ENCODE peak calls at places on chromosomes 12 and 14, in four cellular contexts. C is ELF-1; A is activated CD4-positive, CD25-positive, alpha-beta regulatory T cell; K is stimulated activated effector memory CD8-positive, alpha-beta T cell treated with anti-CD3 and anti-CD28 coated beads, Interleukin-12 subunit alpha, Interleukin-12 subunit beta, amount 100 ng/mL, for 72 hours. S is an unnamed sample.
A peak's percentile ranks its signal among the peaks of the same experiment; 100 is the strongest.

GRCh38 chr14:99055816-99056215 is 216.2 kb downstream of the BCL11B start:
- DNase-seq in C (no peak), K (peak; percentile 64), A (no peak), S (no peak)

GRCh38 chr14:93984987-93985410 is 8.6 kb upstream of the ASB2 start:
- DNase-seq in K (no peak), C (peak; percentile 58), A (no peak), S (no peak)

GRCh38 chr12:106051853-106052531 is 86.8 kb downstream of the NUAK1 start:
- DNase-seq in A (no peak), K (no peak), C (no peak), S (no peak)

GRCh38 chr14:30921788-30922187 is 47.4 kb downstream of the COCH start:
- DNase-seq in A (no peak), C (no peak), K (no peak), S (no peak)

GRCh38 chr12:1587927-1588573 is 6.3 kb downstream of the FBXL14 start:
- DNase-seq in A (no peak), C (peak; percentile 46), K (no peak), S (peak; percentile 24)

GRCh38 chr12:49051777-49052438 is 8.7 kb downstream of the KMT2D start:
- DNase-seq in C (no peak), A (no peak), K (no peak), S (no peak)

GRCh38 chr14:57930241-57930975 is 64.5 kb upstream of the SLC35F4 start:
- DNase-seq in C (no peak), K (no peak), A (no peak), S (no peak)

GRCh38 chr14:69979882-69980281 is 100.7 kb downstream of the SMOC1 start:
- DNase-seq in A (no peak), C (no peak), K (no peak), S (no peak)

GRCh38 chr14:103134919-103135318 is 11.7 kb downstream of the TNFAIP2 start:
- DNase-seq in C (no peak), A (no peak), K (no peak), S (no peak)

GRCh38 chr14:75427126-75427481 is 718 bp upstream of the JDP2 start:
- DNase-seq in A (no peak), C (no peak), K (no peak), S (no peak)

GRCh38 chr14:50363734-50364113 is 33.0 kb downstream of the CDKL1 start:
- DNase-seq in C (no peak), K (no peak), A (peak; percentile 23), S (peak; percentile 66)

GRCh38 chr12:64998327-64999156 is 122.6 kb downstream of the WIF1 start:
- DNase-seq in C (no peak), K (no peak), A (no peak), S (no peak)

GRCh38 chr14:97077253-97077653 is 280.1 kb downstream of the VRK1 start:
- DNase-seq in A (no peak), K (no peak), C (peak; percentile 34), S (no peak)

GRCh38 chr12:52903855-52904508 is 894 bp downstream of the KRT8 start:
- DNase-seq in A (no peak), C (peak; percentile 71), K (peak; percentile 17), S (peak; percentile 11)

GRCh38 chr14:98444077-98444476 is 827.9 kb downstream of the BCL11B start:
- DNase-seq in A (peak; percentile 27), K (no peak), C (no peak), S (peak; percentile 13)

GRCh38 chr14:104246401-104247335 is 108.3 kb downstream of the KIF26A start:
- DNase-seq in A (no peak), K (no peak), C (no peak), S (no peak)

GRCh38 chr12:121170581-121171260 is 38.0 kb downstream of the P2RX7 start:
- DNase-seq in A (no peak), K (no peak), C (no peak), S (no peak)

GRCh38 chr14:81618695-81619094 is 85.0 kb upstream of the SEL1L start:
- DNase-seq in C (no peak), A (no peak), K (no peak), S (no peak)

GRCh38 chr14:103315368-103315911 is 18.6 kb upstream of the EIF5 start:
- DNase-seq in K (no peak), A (no peak), C (no peak), S (no peak)

GRCh38 chr12:101089271-101089670 is 120.8 kb downstream of the SLC5A8 start:
- DNase-seq in C (no peak), A (no peak), K (no peak), S (no peak)

GRCh38 chr12:31105668-31106067 is 32.0 kb downstream of the DDX11 start:
- DNase-seq in A (no peak), K (no peak), C (no peak), S (no peak)

GRCh38 chr14:89959853-89960493 is 4.2 kb downstream of the TDP1 start:
- DNase-seq in C (no peak), A (no peak), K (no peak), S (peak; percentile 31)

GRCh38 chr12:5586201-5586600 is 154.3 kb downstream of the NTF3 start:
- DNase-seq in C (peak; percentile 37), A (no peak), K (no peak), S (no peak)

GRCh38 chr12:64616221-64616620 is 5.9 kb downstream of the RASSF3 start:
- DNase-seq in C (no peak), K (no peak), A (no peak), S (no peak)

GRCh38 chr12:25985296-25985992 is 27.0 kb downstream of the RASSF8 start:
- DNase-seq in A (no peak), K (no peak), C (no peak), S (no peak)

GRCh38 chr12:104171785-104172563 is 34.0 kb upstream of the NFYB start:
- DNase-seq in C (no peak), A (no peak), K (no peak), S (no peak)

GRCh38 chr12:1595026-1595561 is 713 bp upstream of the FBXL14 start:
- DNase-seq in A (no peak), C (no peak), K (no peak), S (no peak)

GRCh38 chr12:24363177-24363754 is 413.8 kb upstream of the SOX5 start:
- DNase-seq in C (no peak), A (no peak), K (no peak), S (no peak)

GRCh38 chr12:26870491-26871419 is 37.8 kb upstream of the ITPR2 start:
- DNase-seq in C (no peak), A (no peak), K (no peak), S (no peak)

GRCh38 chr12:56084958-56085543 is 5.1 kb downstream of the ERBB3 start:
- DNase-seq in K (peak; percentile 18), C (peak; percentile 57), A (no peak), S (no peak)

GRCh38 chr14:50963919-50964318 is 19.6 kb upstream of the PYGL start:
- DNase-seq in A (no peak), C (no peak), K (no peak), S (no peak)

GRCh38 chr12:95134085-95134484 is 60.7 kb upstream of the NR2C1 start:
- DNase-seq in A (no peak), C (no peak), K (no peak), S (no peak)

GRCh38 chr12:1872448-1872847 is 46.0 kb downstream of the CACNA2D4 start:
- DNase-seq in C (no peak), A (no peak), K (no peak), S (no peak)

GRCh38 chr12:51911307-51911706 is 4.0 kb downstream of the ACVRL1 start:
- DNase-seq in K (no peak), C (no peak), A (no peak), S (no peak)

GRCh38 chr12:101781834-101782543 is 42.7 kb upstream of the SYCP3 start:
- DNase-seq in K (no peak), C (no peak), A (no peak), S (no peak)

GRCh38 chr12:58443273-58443980 is 476.9 kb downstream of the LRIG3 start:
- DNase-seq in C (peak; percentile 35), K (no peak), A (no peak), S (no peak)

GRCh38 chr14:30272848-30273563 is 286.0 kb upstream of the G2E3 start:
- DNase-seq in C (no peak), K (no peak), A (no peak), S (no peak)

GRCh38 chr12:63994704-63995103 is 150.2 kb downstream of the SRGAP1 start:
- DNase-seq in A (no peak), K (no peak), C (no peak), S (no peak)

S was measured in stimulated activated naive CD4-positive, alpha-beta T cell.